ENCODE peak calls at places on chromosomes 2 and 18, in eight cellular contexts. E is NCI-H510A treated with DMSO at 0.1 percent for 48 hours; M is heart left ventricle; Z is GM12865; B is brain microvascular endothelial cell; L is stimulated activated CD8-positive, alpha-beta memory T cell treated with anti-CD3 and anti-CD28 coated beads, Interleukin-7, amount 100 ng/mL, for 1 hour; D is naive B cell; X is GM18507. J is an unnamed sample.

GRCh38 chr2:95539290-95539689 is 52.5 kb upstream of the TRIM43 start:
- DNase-seq in X (no peak), M (no peak), Z (no peak), E (no peak), L (no peak), B (no peak), D (no peak), J (no peak)

GRCh38 chr2:2222931-2223330 is 108.1 kb downstream of the MYT1L start:
- DNase-seq in D (no peak), X (no peak), M (no peak), L (no peak), B (peak), Z (no peak), E (no peak), J (no peak)

GRCh38 chr2:64629329-64629781 is 24.4 kb downstream of the SERTAD2 start:
- DNase-seq in Z (no peak), M (no peak), D (no peak), L (no peak), E (no peak), X (no peak), B (no peak), J (no peak)

GRCh38 chr18:2880473-2880872 is 33.7 kb downstream of the EMILIN2 start:
- DNase-seq in M (peak), Z (no peak), D (no peak), X (no peak), E (no peak), B (no peak), L (no peak), J (no peak)

GRCh38 chr2:28527196-28527595 is 31.3 kb downstream of the PLB1 start:
- DNase-seq in E (no peak), L (no peak), B (no peak), M (no peak), Z (no peak), X (no peak), D (no peak), J (no peak)

GRCh38 chr2:140027320-140027719 is 1247.1 kb upstream of the NXPH2 start:
- DNase-seq in Z (no peak), B (no peak), L (no peak), D (no peak), E (no peak), M (no peak), X (no peak), J (no peak)

GRCh38 chr2:33068261-33068660 is 121.5 kb downstream of the LTBP1 start:
- DNase-seq in L (no peak), D (no peak), X (no peak), B (peak), Z (no peak), M (no peak), E (no peak), J (no peak)

GRCh38 chr2:241849616-241850543 is 8.8 kb downstream of the PDCD1 start:
- DNase-seq in D (no peak), B (no peak), E (no peak), X (no peak), L (no peak), M (no peak), Z (peak), J (no peak)

GRCh38 chr18:31648458-31648857 is 35.9 kb downstream of the B4GALT6 start:
- DNase-seq in D (no peak), E (no peak), X (no peak), L (no peak), Z (no peak), B (no peak), M (no peak), J (no peak)

GRCh38 chr18:28504100-28504499 is 327.2 kb upstream of the CDH2 start:
- DNase-seq in E (no peak), L (no peak), D (no peak), Z (no peak), M (no peak), B (no peak), X (no peak), J (no peak)

GRCh38 chr2:152426801-152427200 is 91.8 kb downstream of the FMNL2 start:
- DNase-seq in Z (no peak), E (no peak), D (no peak), M (no peak), X (no peak), B (no peak), L (no peak), J (no peak)

GRCh38 chr2:205769494-205769848 is 87.2 kb downstream of the NRP2 start:
- DNase-seq in B (peak), Z (no peak), M (no peak), L (no peak), X (no peak), E (no peak), D (no peak), J (no peak)

GRCh38 chr2:238106698-238107524 is 6.8 kb downstream of the ESPNL start:
- DNase-seq in B (no peak), D (no peak), L (no peak), E (no peak), M (no peak), Z (no peak), X (no peak), J (no peak)

GRCh38 chr18:9775172-9775571 is 67.1 kb downstream of the RAB31 start:
- DNase-seq in D (no peak), M (no peak), L (no peak), E (no peak), X (no peak), Z (no peak), B (no peak), J (no peak)

GRCh38 chr2:25402477-25402876 is 60.8 kb upstream of the DNMT3A start:
- DNase-seq in E (peak), M (no peak), L (no peak), B (no peak), D (no peak), X (no peak), Z (peak), J (no peak)

J was measured in NCI-H1105 treated with DMSO at 0.1 percent for 48 hours.